ENCODE peak calls at places on chromosome 6, in ten cellular contexts. G is MV-4-11; J is PC-3; W is IMR-90; H is HFFc6; T is activated T-cell treated with anti-CD3 and anti-CD28 coated beads, Interleukin-2, amount 50 U/mL, for 72 hours; P is AG04450; X is neural progenitor cell; Z is prostate gland; R is dorsolateral prefrontal cortex. I is an unnamed sample.

GRCh38 chr6:131023834-131024504 is 39.1 kb downstream of the EPB41L2 start:
- DNase-seq in G (no peak), J (peak; percentile 80), W (peak; percentile 82), H (peak; percentile 55), T (no peak), P (peak; percentile 36), X (no peak), Z (no peak), R (no peak), I (peak; percentile 19)

GRCh38 chr6:72031471-72031870 is 145.1 kb downstream of the RIMS1 start:
- DNase-seq in G (no peak), J (no peak), W (no peak), H (peak; percentile 57), T (no peak), P (no peak), X (no peak), Z (no peak), R (no peak), I (no peak)

GRCh38 chr6:34102696-34103095 is 43.2 kb downstream of the GRM4 start:
- DNase-seq in G (no peak), J (no peak), W (no peak), H (no peak), T (no peak), P (no peak), X (no peak), Z (no peak), R (no peak), I (no peak)

GRCh38 chr6:110687326-110687725 is 127.9 kb downstream of the CDK19 start:
- DNase-seq in G (no peak), J (no peak), W (no peak), H (no peak), T (no peak), P (no peak), X (no peak), Z (no peak), R (no peak), I (no peak)

GRCh38 chr6:34301408-34301807 is 52.6 kb upstream of the SMIM29 start:
- DNase-seq in G (no peak), J (no peak), W (peak; percentile 94), H (peak; percentile 9), T (no peak), P (peak; percentile 91), X (no peak), Z (no peak), R (no peak), I (peak; percentile 74)

GRCh38 chr6:140434761-140435160 is 1060.3 kb upstream of the CITED2 start:
- DNase-seq in G (no peak), J (no peak), W (peak; percentile 20), H (peak; percentile 20), T (no peak), P (no peak), X (no peak), Z (no peak), R (no peak), I (no peak)

GRCh38 chr6:144266091-144266649 is 19.0 kb upstream of the UTRN start:
- DNase-seq in G (no peak), J (peak; percentile 97), W (peak; percentile 76), H (no peak), T (no peak), P (peak; percentile 44), X (peak; percentile 71), Z (peak; percentile 42), R (no peak), I (peak; percentile 97)

GRCh38 chr6:1346556-1347186 is 34.8 kb downstream of the FOXQ1 start:
- DNase-seq in G (peak; percentile 25), J (no peak), W (no peak), H (no peak), T (no peak), P (no peak), X (no peak), Z (no peak), R (no peak), I (no peak)

GRCh38 chr6:169829786-169830185 is 78.4 kb downstream of the ERMARD start:
- DNase-seq in G (no peak), J (peak; percentile 4), W (no peak), H (no peak), T (no peak), P (no peak), X (no peak), Z (no peak), R (no peak), I (no peak)

GRCh38 chr6:70371454-70372105 is 41.7 kb upstream of the FAM135A start:
- DNase-seq in G (peak; percentile 61), J (peak; percentile 92), W (peak; percentile 87), H (peak; percentile 87), T (no peak), P (peak; percentile 54), X (peak; percentile 28), Z (no peak), R (no peak), I (no peak)

GRCh38 chr6:131682427-131682826 is 18.8 kb downstream of the OR2A4 start:
- DNase-seq in G (no peak), J (peak; percentile 38), W (peak; percentile 17), H (no peak), T (no peak), P (no peak), X (no peak), Z (no peak), R (no peak), I (no peak)

GRCh38 chr6:42979523-42980177 is 669 bp upstream of the PEX6 start:
- DNase-seq in G (peak; percentile 54), J (peak; percentile 48), W (peak; percentile 45), H (peak; percentile 48), T (no peak), P (no peak), X (no peak), Z (peak; percentile 27), R (no peak), I (no peak)

GRCh38 chr6:157962601-157963084 is 19.0 kb upstream of the SYNJ2 start:
- DNase-seq in G (peak; percentile 83), J (no peak), W (peak; percentile 83), H (no peak), T (peak; percentile 32), P (no peak), X (no peak), Z (no peak), R (no peak), I (no peak)

GRCh38 chr6:41894366-41895299 is 542 bp downstream of the USP49 start:
- DNase-seq in G (no peak), J (no peak), W (no peak), H (no peak), T (peak; percentile 65), P (no peak), X (peak; percentile 46), Z (no peak), R (no peak), I (no peak)

GRCh38 chr6:32566957-32567356 is 22.7 kb downstream of the HLA-DRB1 start:
- DNase-seq in G (no peak), J (no peak), W (no peak), H (no peak), T (no peak), P (no peak), X (no peak), Z (no peak), R (no peak), I (no peak)

GRCh38 chr6:33088258-33088930 is 12.6 kb downstream of the HLA-DPB1 start:
- DNase-seq in G (no peak), J (peak; percentile 62), W (no peak), H (no peak), T (no peak), P (no peak), X (no peak), Z (no peak), R (no peak), I (no peak)

I was measured in SJCRH30.